ENCODE peak calls at places on chromosome 20, in eight cellular contexts. Z, T, X, H, Q, A, J and G are unnamed samples.

GRCh38 chr20:10433623-10434466 is at the start of gene MKKS:
- DNase-seq in Z (peak), T (peak), X (peak), H (peak), Q (peak), A (peak), J (peak), G (peak)

GRCh38 chr20:7358670-7359069 is 581.6 kb downstream of the HAO1 start:
- DNase-seq in Z (no peak), T (no peak), X (no peak), H (no peak), Q (no peak), A (no peak), J (no peak), G (no peak)

GRCh38 chr20:37239026-37239451 is 22.6 kb downstream of the GHRH start:
- DNase-seq in Z (no peak), T (no peak), X (no peak), H (peak), Q (no peak), A (no peak), J (no peak), G (no peak)

GRCh38 chr20:61263084-61263695 is 11.1 kb downstream of the CDH4 start:
- DNase-seq in Z (peak), T (no peak), X (peak), H (peak), Q (no peak), A (peak), J (peak), G (no peak)

GRCh38 chr20:56005389-56005715 is at the start of gene CBLN4:
- DNase-seq in Z (no peak), T (no peak), X (no peak), H (no peak), Q (no peak), A (no peak), J (no peak), G (no peak)

GRCh38 chr20:50187403-50188051 is 3.1 kb upstream of the CEBPB start:
- DNase-seq in Z (peak), T (peak), X (no peak), H (peak), Q (no peak), A (no peak), J (no peak), G (no peak)

GRCh38 chr20:50237349-50237748 is 46.7 kb downstream of the CEBPB start:
- DNase-seq in Z (no peak), T (peak), X (no peak), H (no peak), Q (no peak), A (no peak), J (no peak), G (no peak)

GRCh38 chr20:32877507-32877906 is 18.8 kb downstream of the EFCAB8 start:
- DNase-seq in Z (no peak), T (no peak), X (no peak), H (peak), Q (no peak), A (no peak), J (no peak), G (no peak)

GRCh38 chr20:38759135-38759534 is 10.9 kb downstream of the ACTR5 start:
- DNase-seq in Z (no peak), T (no peak), X (no peak), H (no peak), Q (no peak), A (no peak), J (no peak), G (no peak)

GRCh38 chr20:45822863-45823262 is 4.2 kb downstream of the TNNC2 start:
- DNase-seq in Z (no peak), T (no peak), X (no peak), H (no peak), Q (no peak), A (no peak), J (no peak), G (no peak)

GRCh38 chr20:15241696-15242095 is 904.3 kb upstream of the FLRT3 start:
- DNase-seq in Z (no peak), T (no peak), X (no peak), H (peak), Q (no peak), A (no peak), J (no peak), G (no peak)

GRCh38 chr20:46088409-46089075 is 1.2 kb downstream of the NCOA5 start:
- DNase-seq in Z (no peak), T (no peak), X (no peak), H (peak), Q (no peak), A (no peak), J (no peak), G (no peak)

GRCh38 chr20:14142171-14142570 is 146.9 kb downstream of the MACROD2 start:
- DNase-seq in Z (peak), T (no peak), X (no peak), H (peak), Q (no peak), A (no peak), J (peak), G (no peak)

GRCh38 chr20:42837456-42837855 is 352.2 kb downstream of the PTPRT start:
- DNase-seq in Z (no peak), T (no peak), X (no peak), H (no peak), Q (no peak), A (no peak), J (no peak), G (no peak)

GRCh38 chr20:19958243-19958642 is 58.9 kb upstream of the NAA20 start:
- DNase-seq in Z (no peak), T (no peak), X (no peak), H (no peak), Q (no peak), A (no peak), J (no peak), G (no peak)

GRCh38 chr20:24657211-24657610 is 187.8 kb downstream of the SYNDIG1 start:
- DNase-seq in Z (peak), T (no peak), X (no peak), H (peak), Q (no peak), A (no peak), J (no peak), G (peak)

GRCh38 chr20:2693996-2694471 is 1.5 kb downstream of the EBF4 start:
- DNase-seq in Z (no peak), T (no peak), X (no peak), H (no peak), Q (no peak), A (no peak), J (no peak), G (no peak)

GRCh38 chr20:54250691-54251090 is 42.8 kb downstream of the PFDN4 start:
- DNase-seq in Z (no peak), T (no peak), X (no peak), H (no peak), Q (no peak), A (no peak), J (no peak), G (no peak)

GRCh38 chr20:63129991-63130653 is 85.8 kb downstream of the YTHDF1 start:
- DNase-seq in Z (no peak), T (no peak), X (no peak), H (no peak), Q (no peak), A (no peak), J (no peak), G (peak)

GRCh38 chr20:10992776-10993175 is 319.0 kb upstream of the JAG1 start:
- DNase-seq in Z (no peak), T (no peak), X (no peak), H (peak), Q (no peak), A (no peak), J (no peak), G (no peak)

GRCh38 chr20:3818155-3819151 is 1.9 kb upstream of the AP5S1 start:
- DNase-seq in Z (peak), T (peak), X (no peak), H (peak), Q (no peak), A (no peak), J (peak), G (peak)

GRCh38 chr20:23048283-23049200 is 930 bp downstream of the THBD start:
- DNase-seq in Z (no peak), T (peak), X (no peak), H (no peak), Q (no peak), A (peak), J (peak), G (peak)

GRCh38 chr20:4166726-4167035 is 151.3 kb upstream of the RNF24 start:
- DNase-seq in Z (no peak), T (no peak), X (no peak), H (no peak), Q (no peak), A (no peak), J (no peak), G (no peak)

GRCh38 chr20:19947611-19948264 is 69.4 kb upstream of the NAA20 start:
- DNase-seq in Z (peak), T (no peak), X (no peak), H (peak), Q (no peak), A (no peak), J (no peak), G (no peak)

GRCh38 chr20:20492521-20493334 is 124.8 kb downstream of the INSM1 start:
- DNase-seq in Z (no peak), T (no peak), X (no peak), H (no peak), Q (no peak), A (no peak), J (peak), G (no peak)

GRCh38 chr20:57947421-57948176 is 237.8 kb upstream of the PMEPA1 start:
- DNase-seq in Z (peak), T (no peak), X (no peak), H (peak), Q (no peak), A (no peak), J (no peak), G (peak)

GRCh38 chr20:36106606-36107005 is 47.9 kb upstream of the EPB41L1 start:
- DNase-seq in Z (no peak), T (no peak), X (no peak), H (no peak), Q (no peak), A (no peak), J (no peak), G (no peak)

GRCh38 chr20:7843613-7844012 is 96.6 kb downstream of the HAO1 start:
- DNase-seq in Z (no peak), T (peak), X (no peak), H (no peak), Q (no peak), A (no peak), J (no peak), G (no peak)

GRCh38 chr20:64106981-64107735 is at the start of gene NPBWR2:
- DNase-seq in Z (no peak), T (peak), X (peak), H (no peak), Q (no peak), A (no peak), J (no peak), G (peak)

GRCh38 chr20:59949911-59950310 is 8.3 kb upstream of the CDH26 start:
- DNase-seq in Z (no peak), T (no peak), X (no peak), H (no peak), Q (no peak), A (no peak), J (no peak), G (no peak)

GRCh38 chr20:17969884-17970409 is 1.1 kb downstream of the MGME1 start:
- DNase-seq in Z (peak), T (peak), X (no peak), H (peak), Q (peak), A (no peak), J (no peak), G (no peak)

GRCh38 chr20:44814937-44815336 is 4.6 kb upstream of the RIMS4 start:
- DNase-seq in Z (no peak), T (no peak), X (no peak), H (no peak), Q (no peak), A (no peak), J (no peak), G (no peak)

GRCh38 chr20:51043811-51044210 is 20.9 kb upstream of the KCNG1 start:
- DNase-seq in Z (peak), T (no peak), X (no peak), H (peak), Q (no peak), A (no peak), J (no peak), G (no peak)

GRCh38 chr20:34536798-34537394 is 20.7 kb downstream of the DYNLRB1 start:
- DNase-seq in Z (peak), T (peak), X (peak), H (no peak), Q (peak), A (peak), J (peak), G (no peak)